ENCODE peak calls at places on chromosomes 11 and 22, in nine cellular contexts. E is CD8-positive, alpha-beta memory T cell; H is IMR-90; B is heart right ventricle; P is H9; C is PC-9; F is SJCRH30; W is SJSA1; N is upper lobe of right lung. A is an unnamed sample. For H3K9me3, the result is how much of the 10 kb centered on the place peaks cover.

GRCh38 chr11:26851696-26852095 is 129.8 kb upstream of the SLC5A12 start:
- DNase-seq in B (no peak), C (no peak), P (no peak), W (no peak), N (no peak), H (no peak), E (no peak), F (no peak), A (no peak)

GRCh38 chr11:75547617-75548054 is 14.4 kb upstream of the SERPINH1 start:
- DNase-seq in C (peak), H (peak), P (peak), W (peak), N (peak), B (peak), F (peak), E (no peak), A (no peak)

GRCh38 chr11:111977141-111978027 is 40.2 kb downstream of the DIXDC1 start:
- DNase-seq in F (peak), P (peak), C (peak), B (peak), W (peak), E (peak), N (peak), H (no peak), A (no peak)

GRCh38 chr22:17910561-17911311 is 113.6 kb downstream of the MICAL3 start:
- DNase-seq in H (peak), F (peak), P (peak), N (no peak), C (no peak), B (peak), W (peak), E (no peak), A (no peak)

GRCh38 chr11:27211370-27212127 is 151.5 kb downstream of the CCDC34 start:
- DNase-seq in C (no peak), B (no peak), N (no peak), F (peak), E (no peak), W (no peak), P (no peak), H (no peak), A (no peak)

GRCh38 chr22:39148727-39149535 is 3.5 kb downstream of the CBX7 start:
- DNase-seq in B (no peak), H (no peak), C (no peak), P (peak), W (no peak), E (peak), N (peak), F (no peak), A (peak)

GRCh38 chr11:24844406-24844805 is 347.6 kb downstream of the LUZP2 start:
- DNase-seq in C (no peak), F (no peak), B (no peak), N (no peak), E (no peak), H (no peak), P (no peak), W (no peak), A (no peak)

GRCh38 chr22:24695958-24696511 is 78.5 kb downstream of the PIWIL3 start:
- DNase-seq in F (peak), P (peak), C (no peak), B (peak), E (no peak), W (no peak), H (peak), N (peak), A (no peak)

GRCh38 chr22:23685205-23685784 is 5.5 kb upstream of the RGL4 start:
- DNase-seq in C (no peak), B (no peak), F (peak), E (no peak), N (no peak), W (no peak), P (no peak), H (peak), A (no peak)

GRCh38 chr11:112999518-112999917 is 38.3 kb downstream of the NCAM1 start:
- DNase-seq in P (no peak), B (no peak), W (no peak), F (peak), H (no peak), E (no peak), C (no peak), N (no peak), A (no peak)

GRCh38 chr22:42743501-42743991 is 22.9 kb upstream of the A4GALT start:
- DNase-seq in H (no peak), N (no peak), P (no peak), C (peak), B (peak), F (peak), W (peak), E (no peak), A (no peak)

GRCh38 chr11:77449060-77449521 is 24.8 kb downstream of the PAK1 start:
- DNase-seq in N (no peak), F (no peak), H (no peak), B (no peak), W (no peak), C (no peak), P (no peak), E (no peak), A (no peak)

GRCh38 chr11:57566035-57566504 is 1.4 kb downstream of the UBE2L6 start:
- DNase-seq in P (no peak), F (no peak), C (peak), E (peak), H (peak), N (no peak), B (peak), W (no peak), A (no peak)

GRCh38 chr11:27596802-27597201 is 90.2 kb upstream of the LIN7C start:
- DNase-seq in H (no peak), F (no peak), E (no peak), P (no peak), W (no peak), N (no peak), C (no peak), B (no peak), A (no peak)

DNA sequence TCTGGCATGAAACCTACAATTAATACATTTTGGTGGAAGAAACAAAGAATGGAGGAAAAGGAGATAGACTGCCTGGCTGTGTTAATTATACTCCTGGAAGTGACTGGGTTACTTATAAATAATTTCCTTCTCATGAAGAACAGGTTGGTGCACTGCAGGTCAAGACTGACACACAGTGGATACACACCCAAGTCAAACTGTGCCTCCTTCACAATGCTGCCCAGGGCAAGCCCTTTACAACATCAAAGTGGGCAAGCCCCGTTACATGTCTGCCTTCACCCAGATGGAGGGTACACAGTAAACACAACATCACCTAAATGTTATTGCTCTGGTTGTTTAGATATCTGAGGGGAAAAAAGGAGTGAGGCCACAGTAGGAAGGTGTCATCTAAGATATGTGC is 83.7 kb upstream of the KCNA4 start:
- DNase-seq in C (no peak), W (no peak), F (no peak), B (no peak), H (no peak), P (no peak), N (no peak), E (no peak), A (no peak)
- H3K9me3 ChIP-seq in C (under half), W (under half), F (under half), B (under half), H (under half), P (under half), N (under half), E (under half), A (under half)

GRCh38 chr11:59574932-59575904 is 40.4 kb downstream of the OSBP start:
- DNase-seq in P (no peak), F (no peak), N (no peak), H (no peak), C (no peak), E (no peak), B (no peak), W (no peak), A (no peak)
- H3K27ac ChIP-seq in P (no peak), F (no peak), N (no peak), H (peak), C (peak), E (no peak), B (peak), W (no peak), A (no peak)

GRCh38 chr22:44837481-44837880 is 85.1 kb downstream of the ARHGAP8 start:
- DNase-seq in H (no peak), W (no peak), C (no peak), E (no peak), F (peak), P (no peak), N (no peak), B (no peak), A (no peak)

GRCh38 chr22:44828193-44828592 is 75.8 kb downstream of the ARHGAP8 start:
- DNase-seq in B (no peak), F (peak), H (no peak), C (peak), N (no peak), P (peak), E (no peak), W (no peak), A (no peak)

GRCh38 chr22:44827666-44828065 is 75.3 kb downstream of the ARHGAP8 start:
- DNase-seq in F (no peak), W (no peak), N (no peak), P (no peak), B (no peak), H (no peak), C (no peak), E (no peak), A (no peak)

GRCh38 chr22:44834065-44834464 is 81.7 kb downstream of the ARHGAP8 start:
- DNase-seq in C (no peak), W (no peak), H (no peak), E (no peak), B (no peak), F (no peak), N (no peak), P (no peak), A (no peak)

DNA sequence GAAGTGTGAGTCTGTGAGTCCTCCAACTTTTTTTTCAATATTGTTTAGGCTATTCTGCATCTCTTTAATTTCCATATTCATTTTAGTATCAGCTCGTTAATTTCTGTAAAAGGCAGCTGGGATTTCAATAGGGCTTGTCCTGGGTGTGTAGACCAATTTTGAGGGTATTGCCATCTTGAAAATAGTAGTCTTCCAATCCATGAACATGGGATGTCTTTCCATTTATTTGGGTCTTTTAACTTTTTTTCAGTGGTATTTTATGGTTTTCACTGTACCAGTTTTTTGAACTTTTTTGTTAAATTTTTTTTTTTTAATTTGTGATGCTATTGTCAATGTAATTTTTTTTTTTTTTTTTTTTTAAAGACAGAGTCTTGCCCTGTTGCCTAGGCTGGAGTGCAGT is 79.5 kb downstream of the ARHGAP8 start:
- DNase-seq in P (no peak), H (no peak), B (no peak), E (no peak), C (no peak), W (no peak), N (no peak), F (no peak), A (no peak)
- H3K9me3 ChIP-seq in P (under half), H (under half), B (under half), E (under half), C (under half), W (under half), N (under half), F (under half), A (under half)

GRCh38 chr22:32837142-32837541 is 35.6 kb downstream of the TIMP3 start:
- DNase-seq in N (no peak), H (no peak), W (no peak), F (no peak), B (no peak), P (no peak), C (no peak), E (no peak), A (no peak)
- H3K27ac ChIP-seq in N (no peak), H (no peak), W (no peak), F (no peak), B (no peak), P (no peak), C (no peak), E (no peak), A (no peak)

GRCh38 chr11:58864335-58864734 is 19.8 kb upstream of the GLYATL2 start:
- DNase-seq in B (no peak), H (no peak), P (no peak), C (no peak), F (no peak), W (no peak), N (no peak), E (no peak), A (no peak)

GRCh38 chr11:58861533-58861932 is 17.0 kb upstream of the GLYATL2 start:
- DNase-seq in E (no peak), N (no peak), F (no peak), C (no peak), B (no peak), W (no peak), P (no peak), H (no peak), A (no peak)

GRCh38 chr11:58867556-58867955 is 23.1 kb upstream of the GLYATL2 start:
- DNase-seq in E (no peak), P (no peak), F (no peak), C (no peak), H (no peak), N (no peak), B (no peak), W (no peak), A (no peak)

GRCh38 chr11:58863697-58864096 is 19.2 kb upstream of the GLYATL2 start:
- DNase-seq in N (no peak), C (no peak), B (no peak), W (no peak), H (no peak), F (no peak), E (no peak), P (no peak), A (no peak)

GRCh38 chr11:58866788-58867187 is 22.3 kb upstream of the GLYATL2 start:
- DNase-seq in B (no peak), N (no peak), E (no peak), P (no peak), W (no peak), C (no peak), H (peak), F (no peak), A (no peak)
- H3K9me3 ChIP-seq in B (under half), N (under half), E (under half), P (half or more), W (under half), C (under half), H (under half), F (under half), A (under half)

GRCh38 chr11:125625225-125625593 is 246 bp downstream of the CHEK1 start:
- DNase-seq in F (no peak), B (no peak), C (no peak), N (no peak), H (no peak), E (no peak), W (no peak), P (no peak), A (no peak)

GRCh38 chr11:125624756-125625213 is at the start of gene CHEK1:
- DNase-seq in F (peak), C (no peak), N (no peak), W (no peak), B (no peak), H (no peak), E (no peak), P (no peak), A (no peak)

GRCh38 chr11:125627236-125627910 is 2.4 kb downstream of the CHEK1 start:
- DNase-seq in H (peak), C (no peak), B (no peak), F (no peak), P (no peak), N (no peak), W (no peak), E (no peak), A (no peak)

GRCh38 chr11:125626381-125626950 is 1.5 kb downstream of the CHEK1 start:
- DNase-seq in C (no peak), N (no peak), F (no peak), H (peak), W (no peak), E (no peak), B (no peak), P (no peak), A (peak)

GRCh38 chr11:125625594-125626380 is 824 bp downstream of the CHEK1 start:
- DNase-seq in N (peak), W (peak), F (peak), E (peak), C (peak), P (peak), B (peak), H (peak), A (peak)
- H3K27ac ChIP-seq in N (peak), W (peak), F (peak), E (peak), C (peak), P (peak), B (peak), H (peak), A (peak)

DNA sequence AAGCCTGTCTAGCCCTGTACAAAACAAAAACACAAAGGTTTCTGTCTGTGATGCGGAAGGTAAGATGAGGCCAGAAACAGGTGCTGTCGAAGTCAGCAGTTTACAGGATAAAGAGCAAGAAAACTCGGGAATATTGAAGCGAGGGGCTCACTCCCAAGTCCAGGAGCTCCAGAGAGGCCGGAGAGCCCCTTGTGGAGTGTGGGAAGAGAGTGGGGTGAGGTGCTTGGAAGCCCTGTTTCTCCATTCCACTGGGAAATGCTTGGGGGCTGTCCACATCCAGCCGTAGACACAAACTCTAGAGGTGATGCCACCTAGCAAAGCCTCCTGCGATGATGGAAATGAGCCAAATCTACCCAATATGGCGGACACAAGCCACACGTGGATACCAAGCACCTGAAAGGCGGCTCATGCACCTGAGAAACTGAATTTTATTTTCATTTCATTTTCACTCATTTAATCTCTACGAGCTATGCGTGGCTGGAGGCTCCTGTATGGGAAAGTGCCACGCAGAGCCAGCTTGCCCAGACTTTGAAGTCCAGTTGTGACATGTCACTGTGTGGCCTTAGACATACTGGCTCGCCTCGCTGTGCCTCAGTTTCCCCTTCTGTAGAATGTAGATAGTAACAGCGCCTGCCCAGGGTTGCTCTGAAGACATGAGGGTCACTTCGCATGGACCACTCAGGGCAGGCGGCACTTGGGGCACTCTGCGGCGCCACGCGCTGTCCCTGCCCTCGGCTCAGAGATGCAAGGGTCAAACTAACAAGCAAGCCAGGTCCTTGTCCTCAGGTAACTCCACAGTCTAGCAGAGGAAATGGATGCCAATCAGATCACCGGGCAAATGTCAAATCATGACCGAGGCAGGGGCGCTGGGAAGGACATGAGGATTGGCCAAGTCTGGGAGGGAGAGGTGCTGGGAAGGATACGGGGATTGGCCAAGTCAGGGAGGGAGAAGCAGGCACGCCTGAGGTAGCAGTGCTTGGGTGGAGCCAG is 684.7 kb downstream of the TBC1D22A start:
- DNase-seq in B (no peak), P (peak), H (no peak), E (no peak), C (no peak), W (no peak), F (no peak), N (no peak), A (no peak)
- H3K9me3 ChIP-seq in B (under half), P (half or more), H (half or more), E (under half), C (under half), W (under half), F (under half), N (under half), A (under half)